ENCODE peak calls at places on chromosomes 1 and 21, in five cellular contexts. K is iris pigment epithelial cell, R is GM23338, U is HTR-8/SVneo, Q is sigmoid colon. B is an unnamed sample.

GRCh38 chr21:21436012-21436545 is 437.9 kb downstream of the NCAM2 start:
- DNase-seq in K (peak), R (no peak), U (no peak), Q (no peak), B (no peak)

GRCh38 chr1:235015291-235015990 is 113.2 kb downstream of the TOMM20 start:
- DNase-seq in K (no peak), R (no peak), U (no peak), Q (no peak), B (no peak)

GRCh38 chr1:183847646-183848045 is 42.7 kb downstream of the RGL1 start:
- DNase-seq in K (no peak), R (no peak), U (no peak), Q (no peak), B (peak)

GRCh38 chr1:213519098-213519497 is 468.1 kb downstream of the RPS6KC1 start:
- DNase-seq in K (no peak), R (no peak), U (no peak), Q (no peak), B (peak)

GRCh38 chr1:147670319-147671003 is at the start of gene ACP6:
- DNase-seq in K (peak), R (peak), U (peak), Q (peak), B (peak)

GRCh38 chr1:159996653-159997052 is 35.1 kb downstream of the PIGM start:
- DNase-seq in K (peak), R (no peak), U (peak), Q (no peak), B (no peak)

GRCh38 chr1:54810144-54810942 is 9.2 kb upstream of the TTC22 start:
- DNase-seq in K (peak), R (peak), U (peak), Q (no peak), B (peak)

GRCh38 chr1:153260980-153261792 is 1.7 kb downstream of the LORICRIN start:
- DNase-seq in K (peak), R (peak), U (no peak), Q (peak), B (no peak)

GRCh38 chr1:48552420-48552819 is 80.4 kb upstream of the SPATA6 start:
- DNase-seq in K (no peak), R (peak), U (no peak), Q (no peak), B (peak)

GRCh38 chr21:42097274-42097673 is 26.2 kb downstream of the UMODL1 start:
- DNase-seq in K (no peak), R (no peak), U (no peak), Q (no peak), B (no peak)

GRCh38 chr1:209988706-209989105 is 50.7 kb downstream of the SYT14 start:
- DNase-seq in K (no peak), R (no peak), U (no peak), Q (no peak), B (no peak)

GRCh38 chr1:160797861-160798273 is 1.9 kb downstream of the LY9 start:
- DNase-seq in K (no peak), R (no peak), U (no peak), Q (no peak), B (no peak)

GRCh38 chr1:89553195-89553584 is 28.6 kb downstream of the LRRC8B start:
- DNase-seq in K (no peak), R (no peak), U (no peak), Q (no peak), B (no peak)

GRCh38 chr1:164608651-164609057 is 49.7 kb downstream of the PBX1 start:
- DNase-seq in K (no peak), R (peak), U (peak), Q (no peak), B (no peak)

GRCh38 chr1:187396226-187396625 is 567.5 kb downstream of the PLA2G4A start:
- DNase-seq in K (peak), R (peak), U (peak), Q (no peak), B (peak)

GRCh38 chr1:178633068-178633467 is 92.0 kb upstream of the RALGPS2 start:
- DNase-seq in K (peak), R (no peak), U (peak), Q (no peak), B (no peak)

GRCh38 chr1:47683402-47683801 is 245.6 kb downstream of the FOXD2 start:
- DNase-seq in K (no peak), R (no peak), U (no peak), Q (peak), B (no peak)

GRCh38 chr1:206685749-206686485 is 1.2 kb downstream of the MAPKAPK2 start:
- DNase-seq in K (peak), R (peak), U (peak), Q (peak), B (peak)

GRCh38 chr1:209486861-209487260 is 96.7 kb upstream of the CAMK1G start:
- DNase-seq in K (peak), R (no peak), U (no peak), Q (no peak), B (no peak)

GRCh38 chr1:65141394-65141793 is 6.6 kb upstream of the AK4 start:
- DNase-seq in K (peak), R (no peak), U (no peak), Q (no peak), B (peak)

GRCh38 chr21:23008803-23009202 is 2010.6 kb downstream of the NCAM2 start:
- DNase-seq in K (no peak), R (no peak), U (no peak), Q (no peak), B (no peak)

GRCh38 chr1:154501423-154502065 is 475 bp upstream of the TDRD10 start:
- DNase-seq in K (no peak), R (peak), U (no peak), Q (peak), B (peak)

GRCh38 chr21:31218830-31219608 is 125.0 kb downstream of the TIAM1 start:
- DNase-seq in K (peak), R (no peak), U (no peak), Q (no peak), B (peak)

GRCh38 chr1:116426401-116426800 is 53.4 kb downstream of the ATP1A1 start:
- DNase-seq in K (no peak), R (no peak), U (no peak), Q (no peak), B (no peak)

GRCh38 chr1:232628335-232629214 is 1.4 kb downstream of the SIPA1L2 start:
- DNase-seq in K (peak), R (no peak), U (no peak), Q (no peak), B (peak)

GRCh38 chr21:41864311-41865001 is 14.7 kb downstream of the PRDM15 start:
- DNase-seq in K (no peak), R (no peak), U (no peak), Q (no peak), B (no peak)

GRCh38 chr1:15734296-15734695 is 1.8 kb upstream of the SLC25A34 start:
- DNase-seq in K (no peak), R (no peak), U (no peak), Q (no peak), B (no peak)

GRCh38 chr1:201230676-201231075 is 40.1 kb downstream of the IGFN1 start:
- DNase-seq in K (no peak), R (no peak), U (no peak), Q (no peak), B (no peak)

GRCh38 chr1:152225678-152226077 is 1.7 kb upstream of the HRNR start:
- DNase-seq in K (no peak), R (no peak), U (no peak), Q (no peak), B (no peak)

GRCh38 chr1:111747282-111747734 is 8.1 kb upstream of the INKA2 start:
- DNase-seq in K (peak), R (peak), U (no peak), Q (no peak), B (peak)

GRCh38 chr1:236774926-236775325 is 20.2 kb upstream of the MTR start:
- DNase-seq in K (peak), R (peak), U (peak), Q (no peak), B (peak)

GRCh38 chr21:25313891-25314646 is 293.2 kb downstream of the MRPL39 start:
- DNase-seq in K (peak), R (no peak), U (peak), Q (no peak), B (no peak)

B was measured in hepatocyte.